ENCODE peak calls at places on chromosomes 4 and X, in ten cellular contexts. One of them, this sample, is unnamed.

GRCh38 chr4:151324449-151325319 is 721 bp downstream of the SH3D19 start:
- DNase-seq in cardiac muscle cell: peak
- DNase-seq in CD8-positive, alpha-beta memory T cell: no peak
- DNase-seq in fibroblast of villous mesenchyme: peak
- DNase-seq in GDM1: no peak
- DNase-seq in psoas muscle: peak
- DNase-seq in KBM-7: no peak
- DNase-seq in NCI-H510A treated with DMSO at 0.1 percent for 48 hours: peak
- DNase-seq in activated T-helper 1 cell treated with anti-CD3 and anti-CD28 coated beads, Interleukin-2, amount 50 U/mL, for 16 hours: no peak
- DNase-seq in progenitor cell of endocrine pancreas: peak
- DNase-seq in this sample: no peak

GRCh38 chr4:89469930-89470375 is 162.4 kb upstream of the GPRIN3 start:
- DNase-seq in cardiac muscle cell: peak
- DNase-seq in CD8-positive, alpha-beta memory T cell: no peak
- DNase-seq in fibroblast of villous mesenchyme: peak
- DNase-seq in GDM1: peak
- DNase-seq in psoas muscle: no peak
- DNase-seq in KBM-7: peak
- DNase-seq in NCI-H510A treated with DMSO at 0.1 percent for 48 hours: no peak
- DNase-seq in activated T-helper 1 cell treated with anti-CD3 and anti-CD28 coated beads, Interleukin-2, amount 50 U/mL, for 16 hours: no peak
- DNase-seq in progenitor cell of endocrine pancreas: no peak
- DNase-seq in this sample: no peak

GRCh38 chr4:84258905-84259830 is 239.9 kb downstream of the NKX6-1 start:
- DNase-seq in cardiac muscle cell: peak
- DNase-seq in CD8-positive, alpha-beta memory T cell: no peak
- DNase-seq in fibroblast of villous mesenchyme: peak
- DNase-seq in GDM1: peak
- DNase-seq in psoas muscle: peak
- DNase-seq in KBM-7: peak
- DNase-seq in NCI-H510A treated with DMSO at 0.1 percent for 48 hours: no peak
- DNase-seq in activated T-helper 1 cell treated with anti-CD3 and anti-CD28 coated beads, Interleukin-2, amount 50 U/mL, for 16 hours: no peak
- DNase-seq in progenitor cell of endocrine pancreas: no peak
- DNase-seq in this sample: no peak

GRCh38 chr4:16026155-16026761 is 57.6 kb downstream of the PROM1 start:
- DNase-seq in cardiac muscle cell: peak
- DNase-seq in CD8-positive, alpha-beta memory T cell: no peak
- DNase-seq in fibroblast of villous mesenchyme: peak
- DNase-seq in GDM1: peak
- DNase-seq in psoas muscle: no peak
- DNase-seq in KBM-7: peak
- DNase-seq in NCI-H510A treated with DMSO at 0.1 percent for 48 hours: peak
- DNase-seq in activated T-helper 1 cell treated with anti-CD3 and anti-CD28 coated beads, Interleukin-2, amount 50 U/mL, for 16 hours: no peak
- DNase-seq in progenitor cell of endocrine pancreas: no peak
- DNase-seq in this sample: no peak

GRCh38 chr4:38317238-38317637 is 346.8 kb upstream of the KLF3 start:
- DNase-seq in cardiac muscle cell: no peak
- DNase-seq in CD8-positive, alpha-beta memory T cell: no peak
- DNase-seq in fibroblast of villous mesenchyme: no peak
- DNase-seq in GDM1: no peak
- DNase-seq in psoas muscle: no peak
- DNase-seq in KBM-7: no peak
- DNase-seq in NCI-H510A treated with DMSO at 0.1 percent for 48 hours: no peak
- DNase-seq in activated T-helper 1 cell treated with anti-CD3 and anti-CD28 coated beads, Interleukin-2, amount 50 U/mL, for 16 hours: no peak
- DNase-seq in progenitor cell of endocrine pancreas: no peak
- DNase-seq in this sample: no peak

GRCh38 chr4:151674804-151675290 is 86.0 kb downstream of the GATB start:
- DNase-seq in cardiac muscle cell: peak
- DNase-seq in CD8-positive, alpha-beta memory T cell: no peak
- DNase-seq in fibroblast of villous mesenchyme: peak
- DNase-seq in GDM1: no peak
- DNase-seq in psoas muscle: no peak
- DNase-seq in KBM-7: no peak
- DNase-seq in NCI-H510A treated with DMSO at 0.1 percent for 48 hours: peak
- DNase-seq in activated T-helper 1 cell treated with anti-CD3 and anti-CD28 coated beads, Interleukin-2, amount 50 U/mL, for 16 hours: no peak
- DNase-seq in progenitor cell of endocrine pancreas: peak
- DNase-seq in this sample: no peak

GRCh38 chrX:70878925-70879324 is 29.6 kb downstream of the TEX11 start:
- DNase-seq in cardiac muscle cell: no peak
- DNase-seq in CD8-positive, alpha-beta memory T cell: no peak
- DNase-seq in fibroblast of villous mesenchyme: no peak
- DNase-seq in GDM1: no peak
- DNase-seq in psoas muscle: no peak
- DNase-seq in KBM-7: peak
- DNase-seq in NCI-H510A treated with DMSO at 0.1 percent for 48 hours: no peak
- DNase-seq in activated T-helper 1 cell treated with anti-CD3 and anti-CD28 coated beads, Interleukin-2, amount 50 U/mL, for 16 hours: no peak
- DNase-seq in progenitor cell of endocrine pancreas: no peak
- DNase-seq in this sample: no peak

GRCh38 chr4:122012735-122013134 is 60.9 kb upstream of the TRPC3 start:
- DNase-seq in cardiac muscle cell: peak
- DNase-seq in CD8-positive, alpha-beta memory T cell: no peak
- DNase-seq in fibroblast of villous mesenchyme: peak
- DNase-seq in GDM1: no peak
- DNase-seq in psoas muscle: no peak
- DNase-seq in KBM-7: no peak
- DNase-seq in NCI-H510A treated with DMSO at 0.1 percent for 48 hours: no peak
- DNase-seq in activated T-helper 1 cell treated with anti-CD3 and anti-CD28 coated beads, Interleukin-2, amount 50 U/mL, for 16 hours: no peak
- DNase-seq in progenitor cell of endocrine pancreas: no peak
- DNase-seq in this sample: no peak

GRCh38 chr4:182478475-182478874 is 235.3 kb downstream of the TENM3 start:
- DNase-seq in cardiac muscle cell: peak
- DNase-seq in CD8-positive, alpha-beta memory T cell: no peak
- DNase-seq in fibroblast of villous mesenchyme: peak
- DNase-seq in GDM1: no peak
- DNase-seq in psoas muscle: no peak
- DNase-seq in KBM-7: peak
- DNase-seq in NCI-H510A treated with DMSO at 0.1 percent for 48 hours: peak
- DNase-seq in activated T-helper 1 cell treated with anti-CD3 and anti-CD28 coated beads, Interleukin-2, amount 50 U/mL, for 16 hours: no peak
- DNase-seq in progenitor cell of endocrine pancreas: no peak
- DNase-seq in this sample: no peak

GRCh38 chr4:24471623-24472510 is 112.5 kb downstream of the DHX15 start:
- DNase-seq in cardiac muscle cell: peak
- DNase-seq in CD8-positive, alpha-beta memory T cell: no peak
- DNase-seq in fibroblast of villous mesenchyme: no peak
- DNase-seq in GDM1: no peak
- DNase-seq in psoas muscle: peak
- DNase-seq in KBM-7: peak
- DNase-seq in NCI-H510A treated with DMSO at 0.1 percent for 48 hours: no peak
- DNase-seq in activated T-helper 1 cell treated with anti-CD3 and anti-CD28 coated beads, Interleukin-2, amount 50 U/mL, for 16 hours: no peak
- DNase-seq in progenitor cell of endocrine pancreas: peak
- DNase-seq in this sample: no peak

GRCh38 chr4:148857973-148858534 is 415.8 kb upstream of the NR3C2 start:
- DNase-seq in cardiac muscle cell: no peak
- DNase-seq in CD8-positive, alpha-beta memory T cell: no peak
- DNase-seq in fibroblast of villous mesenchyme: no peak
- DNase-seq in GDM1: no peak
- DNase-seq in psoas muscle: no peak
- DNase-seq in KBM-7: no peak
- DNase-seq in NCI-H510A treated with DMSO at 0.1 percent for 48 hours: no peak
- DNase-seq in activated T-helper 1 cell treated with anti-CD3 and anti-CD28 coated beads, Interleukin-2, amount 50 U/mL, for 16 hours: no peak
- DNase-seq in progenitor cell of endocrine pancreas: no peak
- DNase-seq in this sample: no peak

GRCh38 chr4:155593793-155594192 is 72.9 kb upstream of the GUCY1A1 start:
- DNase-seq in cardiac muscle cell: no peak
- DNase-seq in CD8-positive, alpha-beta memory T cell: no peak
- DNase-seq in fibroblast of villous mesenchyme: no peak
- DNase-seq in GDM1: no peak
- DNase-seq in psoas muscle: no peak
- DNase-seq in KBM-7: no peak
- DNase-seq in NCI-H510A treated with DMSO at 0.1 percent for 48 hours: no peak
- DNase-seq in activated T-helper 1 cell treated with anti-CD3 and anti-CD28 coated beads, Interleukin-2, amount 50 U/mL, for 16 hours: no peak
- DNase-seq in progenitor cell of endocrine pancreas: no peak
- DNase-seq in this sample: no peak

GRCh38 chr4:18935956-18936355 is 914.4 kb upstream of the LCORL start:
- DNase-seq in cardiac muscle cell: peak
- DNase-seq in CD8-positive, alpha-beta memory T cell: no peak
- DNase-seq in fibroblast of villous mesenchyme: no peak
- DNase-seq in GDM1: no peak
- DNase-seq in psoas muscle: no peak
- DNase-seq in KBM-7: no peak
- DNase-seq in NCI-H510A treated with DMSO at 0.1 percent for 48 hours: no peak
- DNase-seq in activated T-helper 1 cell treated with anti-CD3 and anti-CD28 coated beads, Interleukin-2, amount 50 U/mL, for 16 hours: no peak
- DNase-seq in progenitor cell of endocrine pancreas: no peak
- DNase-seq in this sample: no peak

GRCh38 chr4:76486588-76487276 is 51.7 kb downstream of the SHROOM3 start:
- DNase-seq in cardiac muscle cell: no peak
- DNase-seq in CD8-positive, alpha-beta memory T cell: no peak
- DNase-seq in fibroblast of villous mesenchyme: no peak
- DNase-seq in GDM1: no peak
- DNase-seq in psoas muscle: no peak
- DNase-seq in KBM-7: no peak
- DNase-seq in NCI-H510A treated with DMSO at 0.1 percent for 48 hours: no peak
- DNase-seq in activated T-helper 1 cell treated with anti-CD3 and anti-CD28 coated beads, Interleukin-2, amount 50 U/mL, for 16 hours: no peak
- DNase-seq in progenitor cell of endocrine pancreas: no peak
- DNase-seq in this sample: no peak

GRCh38 chrX:46268429-46268828 is 276.8 kb downstream of the ZNF674 start:
- DNase-seq in cardiac muscle cell: peak
- DNase-seq in CD8-positive, alpha-beta memory T cell: no peak
- DNase-seq in fibroblast of villous mesenchyme: no peak
- DNase-seq in GDM1: peak
- DNase-seq in psoas muscle: no peak
- DNase-seq in KBM-7: peak
- DNase-seq in NCI-H510A treated with DMSO at 0.1 percent for 48 hours: no peak
- DNase-seq in activated T-helper 1 cell treated with anti-CD3 and anti-CD28 coated beads, Interleukin-2, amount 50 U/mL, for 16 hours: no peak
- DNase-seq in progenitor cell of endocrine pancreas: no peak
- DNase-seq in this sample: peak

GRCh38 chr4:1644906-1645657 is 39.0 kb downstream of the FAM53A start:
- DNase-seq in cardiac muscle cell: peak
- DNase-seq in CD8-positive, alpha-beta memory T cell: no peak
- DNase-seq in fibroblast of villous mesenchyme: peak
- DNase-seq in GDM1: no peak
- DNase-seq in psoas muscle: peak
- DNase-seq in KBM-7: no peak
- DNase-seq in NCI-H510A treated with DMSO at 0.1 percent for 48 hours: peak
- DNase-seq in activated T-helper 1 cell treated with anti-CD3 and anti-CD28 coated beads, Interleukin-2, amount 50 U/mL, for 16 hours: no peak
- DNase-seq in progenitor cell of endocrine pancreas: no peak
- DNase-seq in this sample: no peak

GRCh38 chrX:31480696-31481095 is 408.9 kb upstream of the FTHL17 start:
- DNase-seq in cardiac muscle cell: no peak
- DNase-seq in CD8-positive, alpha-beta memory T cell: no peak
- DNase-seq in fibroblast of villous mesenchyme: no peak
- DNase-seq in GDM1: no peak
- DNase-seq in psoas muscle: no peak
- DNase-seq in KBM-7: no peak
- DNase-seq in NCI-H510A treated with DMSO at 0.1 percent for 48 hours: no peak
- DNase-seq in activated T-helper 1 cell treated with anti-CD3 and anti-CD28 coated beads, Interleukin-2, amount 50 U/mL, for 16 hours: no peak
- DNase-seq in progenitor cell of endocrine pancreas: no peak
- DNase-seq in this sample: no peak

GRCh38 chrX:49172280-49172780 is 632 bp downstream of the PLP2 start:
- DNase-seq in cardiac muscle cell: peak
- DNase-seq in CD8-positive, alpha-beta memory T cell: peak
- DNase-seq in fibroblast of villous mesenchyme: peak
- DNase-seq in GDM1: peak
- DNase-seq in psoas muscle: peak
- DNase-seq in KBM-7: peak
- DNase-seq in NCI-H510A treated with DMSO at 0.1 percent for 48 hours: peak
- DNase-seq in activated T-helper 1 cell treated with anti-CD3 and anti-CD28 coated beads, Interleukin-2, amount 50 U/mL, for 16 hours: peak
- DNase-seq in progenitor cell of endocrine pancreas: no peak
- DNase-seq in this sample: peak